ENCODE peak calls at places on chromosomes 13 and 19, in eight cellular contexts. K is GM23338, H is fibroblast of lung, U is PC-9, S is colonic mucosa, G is tibial artery, V is left ventricle myocardium inferior, F is stomach. Z is an unnamed sample.

GRCh38 chr13:113305208-113305607 is 8.2 kb downstream of the LAMP1 start:
- DNase-seq in G (no peak), K (no peak), F (no peak), S (no peak), H (peak; percentile 79), U (peak; percentile 11), V (no peak), Z (no peak)

GRCh38 chr13:106637519-106637918 is 69.6 kb upstream of the ARGLU1 start:
- DNase-seq in F (no peak), H (no peak), S (no peak), V (no peak), G (no peak), K (no peak), U (no peak), Z (no peak)

GRCh38 chr19:6733338-6734095 is 3.9 kb downstream of the GPR108 start:
- DNase-seq in G (no peak), S (no peak), F (no peak), K (peak; percentile 71), H (no peak), U (no peak), V (no peak), Z (no peak)

GRCh38 chr19:17779281-17779930 is 15.5 kb upstream of the B3GNT3 start:
- DNase-seq in H (peak; percentile 48), G (peak; percentile 58), S (peak; percentile 76), K (peak; percentile 98), F (no peak), U (peak; percentile 67), V (no peak), Z (no peak)

GRCh38 chr13:45696610-45697226 is 5.4 kb upstream of the CBY2 start:
- DNase-seq in S (no peak), V (no peak), U (no peak), K (no peak), H (peak; percentile 43), G (no peak), F (no peak), Z (no peak)

GRCh38 chr13:41562083-41562482 is 104.7 kb downstream of the RGCC start:
- DNase-seq in K (no peak), H (peak; percentile 95), S (peak; percentile 55), V (peak; percentile 82), G (no peak), U (peak; percentile 18), F (no peak), Z (peak; percentile 51)

GRCh38 chr19:4365791-4366665 is 22.7 kb downstream of the MPND start:
- DNase-seq in F (no peak), G (no peak), K (no peak), V (no peak), S (no peak), U (no peak), H (no peak), Z (no peak)

GRCh38 chr19:32450217-32450616 is 44.6 kb downstream of the DPY19L3 start:
- DNase-seq in K (no peak), S (no peak), F (no peak), V (no peak), U (no peak), G (no peak), H (no peak), Z (no peak)

GRCh38 chr19:13163609-13164364 is 13.6 kb downstream of the IER2 start:
- DNase-seq in S (peak; percentile 83), U (peak; percentile 84), G (peak; percentile 68), F (peak; percentile 76), K (peak; percentile 90), H (peak; percentile 85), V (peak; percentile 67), Z (peak; percentile 89)

GRCh38 chr19:3671680-3672574 is 28.3 kb downstream of the PIP5K1C start:
- DNase-seq in V (no peak), H (peak; percentile 42), G (no peak), U (no peak), F (no peak), K (no peak), S (no peak), Z (no peak)

GRCh38 chr13:39259371-39259770 is 221.1 kb downstream of the NHLRC3 start:
- DNase-seq in K (no peak), G (no peak), V (no peak), U (no peak), S (no peak), H (no peak), F (no peak), Z (no peak)

GRCh38 chr19:18558202-18558555 is 509 bp downstream of the KXD1 start:
- DNase-seq in H (no peak), V (no peak), U (no peak), K (no peak), S (no peak), F (no peak), G (no peak), Z (no peak)

GRCh38 chr13:91406619-91407018 is 8.2 kb downstream of the GPC5 start:
- DNase-seq in F (no peak), K (peak; percentile 90), H (peak; percentile 33), V (no peak), S (no peak), U (no peak), G (no peak), Z (no peak)

GRCh38 chr19:17946965-17947784 is 14.4 kb downstream of the CCDC124 start:
- DNase-seq in H (no peak), K (peak; percentile 63), S (no peak), G (no peak), U (no peak), F (no peak), V (no peak), Z (peak; percentile 18)

GRCh38 chr19:51194527-51195315 is 30.2 kb upstream of the CD33 start:
- DNase-seq in U (no peak), K (no peak), G (no peak), V (no peak), F (no peak), H (no peak), S (no peak), Z (no peak)

GRCh38 chr19:55692681-55693081 is 17.7 kb downstream of the EPN1 start:
- DNase-seq in G (no peak), S (no peak), H (no peak), U (no peak), K (no peak), F (no peak), V (peak; percentile 6), Z (no peak)

GRCh38 chr19:48509467-48510194 is 2.0 kb downstream of the LMTK3 start:
- DNase-seq in G (no peak), H (no peak), F (no peak), K (peak; percentile 78), V (no peak), S (no peak), U (no peak), Z (no peak)

GRCh38 chr19:21568816-21569496 is 63.6 kb downstream of the ZNF429 start:
- DNase-seq in S (peak; percentile 93), U (peak; percentile 66), V (peak; percentile 87), G (peak; percentile 80), H (peak; percentile 92), F (peak; percentile 83), K (peak; percentile 43), Z (peak; percentile 92)

GRCh38 chr19:33686687-33687541 is 65.2 kb downstream of the CHST8 start:
- DNase-seq in V (no peak), U (no peak), F (no peak), S (no peak), G (peak; percentile 7), K (no peak), H (no peak), Z (no peak)

GRCh38 chr13:112752711-112753541 is 63.1 kb downstream of the ATP11A start:
- DNase-seq in U (no peak), F (no peak), G (no peak), H (peak; percentile 45), K (no peak), S (no peak), V (no peak), Z (no peak)

DNA sequence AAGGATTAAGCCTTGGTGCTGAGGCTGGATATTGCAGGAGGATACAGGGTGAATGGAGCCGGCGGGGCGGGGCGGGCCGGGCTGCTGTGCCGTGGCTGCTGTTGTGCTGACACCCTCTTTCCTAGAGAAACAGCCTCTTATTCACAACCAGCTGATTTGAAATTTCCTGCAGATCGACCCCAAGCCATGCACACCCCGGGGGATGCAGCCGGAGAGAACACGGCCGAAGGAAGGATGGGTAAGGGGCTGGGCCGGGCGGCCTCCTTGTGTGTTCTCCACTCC is 11.0 kb downstream of the DAZAP1 start:
- DNase-seq in S (no peak), V (no peak), K (no peak), H (no peak), U (no peak), G (no peak), F (no peak), Z (no peak)
- H3K36me3 ChIP-seq in S (peaks cover 10% of the 10 kb centered on the region), V (peaks cover 43% of the 10 kb centered on the region), K (peaks cover 26% of the 10 kb centered on the region), H (peaks cover 49% of the 10 kb centered on the region), U (no peaks in the 10 kb centered on the region), G (peaks cover 61% of the 10 kb centered on the region), F (peaks cover 61% of the 10 kb centered on the region), Z (peaks cover 15% of the 10 kb centered on the region)

GRCh38 chr13:36395280-36395679 is 37.0 kb upstream of the CCNA1 start:
- DNase-seq in G (no peak), U (no peak), K (peak; percentile 52), S (no peak), F (no peak), V (no peak), H (peak; percentile 68), Z (no peak)
- TF ChIP-seq CTCF in G (peak; percentile 54), U (peak; percentile 66), K (peak; percentile 58), S (no peak), F (no peak), V (peak; percentile 57), H (peak; percentile 65), Z (peak; percentile 31)

GRCh38 chr13:51416107-51416506 is 36.7 kb downstream of the INTS6 start:
- DNase-seq in V (no peak), U (no peak), K (no peak), S (no peak), G (no peak), F (no peak), H (no peak), Z (no peak)
- H3K4me3 ChIP-seq in V (no peak overlapping the region), U (no peak overlapping the region), K (no peak overlapping the region), S (no peak overlapping the region), G (no peak overlapping the region), F (no peak overlapping the region), H (no peak overlapping the region), Z (no peak overlapping the region)

DNA sequence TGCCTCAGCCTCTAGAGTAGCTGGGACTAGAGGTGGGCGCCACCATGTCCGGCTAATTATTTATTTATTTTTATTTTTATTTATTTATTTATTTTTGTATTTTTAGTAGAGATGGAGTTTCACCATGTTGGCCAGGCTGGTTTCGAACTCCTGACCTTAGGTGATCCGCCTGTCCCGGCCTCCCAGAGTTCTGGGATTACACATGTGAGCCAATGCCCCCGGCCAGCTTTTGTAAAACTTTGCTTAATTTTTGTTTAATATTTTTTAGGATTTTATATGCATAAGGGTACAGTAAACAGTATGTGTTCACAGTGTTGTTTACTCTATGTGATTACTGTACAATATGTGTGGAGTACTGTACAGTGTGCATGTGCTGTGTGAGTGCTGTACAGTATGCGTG is 98.7 kb downstream of the ZMYM2 start:
- DNase-seq in U (no peak), G (no peak), S (no peak), F (no peak), V (no peak), H (no peak), K (no peak), Z (no peak)
- H3K36me3 ChIP-seq in U (peaks cover 22% of the 10 kb centered on the region), G (peaks cover 41% of the 10 kb centered on the region), S (peaks cover 5% of the 10 kb centered on the region), F (peaks cover 92% of the 10 kb centered on the region), V (peaks cover 68% of the 10 kb centered on the region), H (no peaks in the 10 kb centered on the region), K (peaks cover 25% of the 10 kb centered on the region), Z (peaks cover 19% of the 10 kb centered on the region)

DNA sequence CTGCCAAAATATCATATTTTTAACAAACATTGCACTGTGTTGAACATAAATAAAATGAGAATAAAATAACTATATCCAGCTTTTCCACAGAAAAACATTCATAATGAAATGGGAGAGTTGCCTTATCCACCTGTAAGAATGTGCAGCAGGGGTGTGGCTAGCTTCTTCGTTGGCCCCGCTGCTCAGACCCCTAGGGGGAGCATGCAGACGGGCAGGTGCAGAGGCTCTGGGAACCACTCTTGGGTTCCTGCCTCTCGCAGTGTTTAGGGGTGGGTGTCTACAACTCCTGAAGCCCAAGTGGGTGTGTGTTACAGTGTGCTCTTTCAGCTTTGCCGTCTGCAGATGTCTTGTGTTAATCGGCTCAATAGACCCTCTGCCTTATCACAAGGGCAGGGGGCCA is 121.7 kb downstream of the SLITRK5 start:
- DNase-seq in G (no peak), V (no peak), K (peak; percentile 59), U (no peak), F (no peak), S (no peak), H (no peak), Z (no peak)
- TF ChIP-seq CTCF in G (no peak), V (no peak), K (peak; percentile 63), U (no peak), F (no peak), S (no peak), H (no peak), Z (no peak)